ENCODE peak calls at places on chromosomes 2 and 18, in ten cellular contexts. S is fibroblast of mammary gland; T is ACHN; H is stromal cell of bone marrow; Q is amygdala; F is activated CD4-positive, CD25-positive, alpha-beta regulatory T cell; P is CD4-positive, CD25-positive, alpha-beta regulatory T cell; R is D341Med; G is brain microvascular endothelial cell; C is RWPE1. U is an unnamed sample.

GRCh38 chr2:5067816-5068215 is 624.4 kb upstream of the SOX11 start:
- DNase-seq in G (no peak), C (no peak), S (no peak), R (no peak), H (no peak), T (no peak), F (no peak), Q (no peak), P (no peak), U (no peak)

GRCh38 chr2:33108483-33109443 is 162.0 kb downstream of the LTBP1 start:
- DNase-seq in F (no peak), G (peak; percentile 56), S (peak; percentile 56), P (no peak), T (no peak), C (no peak), H (no peak), Q (no peak), R (no peak), U (no peak)

GRCh38 chr18:24459772-24460171 is 665 bp upstream of the HRH4 start:
- DNase-seq in Q (no peak), G (no peak), S (no peak), T (no peak), C (no peak), P (no peak), R (no peak), H (no peak), F (no peak), U (no peak)

GRCh38 chr2:44543773-44544725 is 182.3 kb downstream of the CAMKMT start:
- DNase-seq in S (no peak), H (no peak), T (no peak), G (no peak), F (no peak), P (no peak), R (no peak), C (peak; percentile 13), Q (no peak), U (no peak)

GRCh38 chr2:31696068-31696467 is 115.3 kb upstream of the SRD5A2 start:
- DNase-seq in F (no peak), C (no peak), S (no peak), T (no peak), R (no peak), P (no peak), G (no peak), H (no peak), Q (no peak), U (no peak)

GRCh38 chr2:130854301-130854700 is 17.6 kb downstream of the ARHGEF4 start:
- DNase-seq in P (no peak), G (no peak), Q (no peak), F (no peak), T (no peak), C (no peak), H (no peak), R (no peak), S (no peak), U (no peak)

GRCh38 chr2:62150597-62151305 is 45.2 kb upstream of the B3GNT2 start:
- DNase-seq in C (no peak), G (no peak), F (no peak), T (no peak), R (no peak), P (no peak), Q (no peak), S (peak; percentile 37), H (no peak), U (no peak)

GRCh38 chr2:165874445-165875039 is 79.0 kb downstream of the TTC21B start:
- DNase-seq in H (peak; percentile 57), P (peak; percentile 69), C (peak; percentile 52), T (peak; percentile 83), G (peak; percentile 61), Q (no peak), R (peak; percentile 39), F (no peak), S (peak; percentile 68), U (peak; percentile 23)

GRCh38 chr2:145692971-145693478 is 1173.1 kb upstream of the ZEB2 start:
- DNase-seq in H (peak; percentile 61), Q (no peak), G (peak; percentile 84), C (peak; percentile 48), F (no peak), P (no peak), T (peak; percentile 46), S (peak; percentile 96), R (no peak), U (peak; percentile 75)

GRCh38 chr2:205683991-205684390 is 1.7 kb downstream of the NRP2 start:
- DNase-seq in H (no peak), G (no peak), Q (no peak), P (no peak), R (no peak), F (no peak), S (no peak), T (no peak), C (no peak), U (no peak)

GRCh38 chr2:225422145-225422544 is 22.6 kb downstream of the NYAP2 start:
- DNase-seq in F (no peak), R (no peak), T (no peak), G (no peak), H (no peak), C (no peak), Q (no peak), P (no peak), S (no peak), U (no peak)

GRCh38 chr2:20242727-20243377 is 17.9 kb upstream of the SDC1 start:
- DNase-seq in T (no peak), H (no peak), P (no peak), G (no peak), S (no peak), F (no peak), Q (no peak), C (no peak), R (no peak), U (no peak)

GRCh38 chr2:157813477-157813876 is 62.7 kb downstream of the ACVR1 start:
- DNase-seq in R (no peak), F (no peak), G (no peak), S (no peak), Q (no peak), P (no peak), H (no peak), T (no peak), C (no peak), U (no peak)

GRCh38 chr2:169716229-169716886 is 17.3 kb upstream of the KLHL23 start:
- DNase-seq in R (no peak), C (no peak), F (no peak), P (no peak), S (peak; percentile 91), Q (no peak), G (no peak), T (no peak), H (no peak), U (peak; percentile 76)

GRCh38 chr2:239666053-239666854 is 265.4 kb upstream of the HDAC4 start:
- DNase-seq in H (no peak), P (no peak), C (no peak), T (no peak), G (no peak), R (no peak), S (no peak), F (no peak), Q (no peak), U (no peak)

GRCh38 chr2:23050388-23050787 is 334.6 kb upstream of the KLHL29 start:
- DNase-seq in Q (no peak), P (no peak), C (no peak), H (no peak), T (no peak), R (no peak), G (no peak), F (no peak), S (no peak), U (no peak)

GRCh38 chr2:584863-585823 is 92.1 kb downstream of the TMEM18 start:
- DNase-seq in H (no peak), R (no peak), C (no peak), T (no peak), S (no peak), P (peak; percentile 36), Q (no peak), G (no peak), F (no peak), U (no peak)

GRCh38 chr2:123993728-123994323 is 31.3 kb upstream of the CNTNAP5 start:
- DNase-seq in F (no peak), T (peak; percentile 55), G (peak; percentile 14), C (peak; percentile 57), S (peak; percentile 24), H (peak; percentile 2), P (no peak), R (peak; percentile 58), Q (no peak), U (peak; percentile 29)

GRCh38 chr18:75824661-75825060 is 397.2 kb upstream of the SMIM21 start:
- DNase-seq in C (no peak), G (no peak), H (no peak), F (no peak), S (no peak), T (no peak), P (no peak), R (peak; percentile 18), Q (no peak), U (no peak)

GRCh38 chr18:79905389-79905911 is 46.0 kb downstream of the SLC66A2 start:
- DNase-seq in S (peak; percentile 36), F (no peak), T (no peak), H (no peak), G (no peak), P (no peak), R (peak; percentile 39), C (no peak), Q (no peak), U (no peak)

GRCh38 chr18:74498712-74499629 is 2.8 kb downstream of the CNDP2 start:
- DNase-seq in Q (peak; percentile 61), F (peak; percentile 57), T (peak; percentile 24), S (peak; percentile 10), R (no peak), G (no peak), C (no peak), H (no peak), P (peak; percentile 79), U (no peak)

GRCh38 chr2:135055182-135055786 is 3.2 kb downstream of the RAB3GAP1 start:
- DNase-seq in Q (no peak), G (peak; percentile 86), R (no peak), S (peak; percentile 50), T (peak; percentile 64), P (no peak), C (peak; percentile 24), F (no peak), H (peak; percentile 32), U (peak; percentile 50)

GRCh38 chr2:25856377-25856776 is 21.9 kb downstream of the ASXL2 start:
- DNase-seq in T (no peak), C (no peak), R (no peak), S (no peak), F (no peak), G (no peak), Q (no peak), P (no peak), H (no peak), U (no peak)

GRCh38 chr2:114076961-114077360 is 187.1 kb downstream of the ACTR3 start:
- DNase-seq in R (no peak), C (no peak), Q (no peak), H (no peak), F (no peak), P (no peak), G (no peak), T (no peak), S (no peak), U (no peak)

GRCh38 chr2:24898122-24899109 is 21.6 kb downstream of the ADCY3 start:
- DNase-seq in F (no peak), R (no peak), P (no peak), T (no peak), H (no peak), G (no peak), Q (no peak), C (no peak), S (no peak), U (no peak)

GRCh38 chr2:48199076-48199475 is 292.8 kb upstream of the FBXO11 start:
- DNase-seq in F (no peak), H (no peak), P (no peak), R (no peak), G (no peak), Q (no peak), T (no peak), S (no peak), C (no peak), U (no peak)

GRCh38 chr2:45256173-45256866 is 247.1 kb upstream of the SIX2 start:
- DNase-seq in H (no peak), C (no peak), Q (peak; percentile 18), F (no peak), G (no peak), R (no peak), P (no peak), T (no peak), S (no peak), U (no peak)

GRCh38 chr2:37773354-37773753 is 101.9 kb upstream of the CDC42EP3 start:
- DNase-seq in Q (no peak), G (no peak), T (no peak), P (no peak), S (no peak), R (no peak), F (no peak), H (no peak), C (no peak), U (no peak)

U was measured in HS-5.